ENCODE peak calls at places on chromosomes 13 and 19, in ten cellular contexts. Q, W, K, M, X, O, E, P, V and F are unnamed samples.

GRCh38 chr13:28117689-28118377 is 17.5 kb upstream of the FLT3 start:
- DNase-seq in E (no peak), M (no peak), W (no peak), X (no peak), K (peak; percentile 22), V (no peak), Q (peak; percentile 56), O (no peak), P (peak; percentile 59), F (no peak)

GRCh38 chr13:113216165-113217056 is 7.0 kb downstream of the CUL4A start:
- DNase-seq in V (peak; percentile 71), Q (peak; percentile 51), K (no peak), W (no peak), P (peak; percentile 40), X (no peak), M (peak; percentile 86), E (peak; percentile 74), O (no peak), F (peak; percentile 5)

GRCh38 chr13:32624441-32624840 is 38.2 kb downstream of the PDS5B start:
- DNase-seq in K (no peak), W (no peak), V (no peak), M (no peak), X (no peak), E (peak; percentile 12), O (no peak), Q (no peak), P (no peak), F (no peak)

GRCh38 chr13:93398167-93398566 is 171.6 kb downstream of the GPC6 start:
- DNase-seq in M (no peak), O (no peak), K (no peak), Q (no peak), V (no peak), W (no peak), E (peak; percentile 55), P (no peak), X (no peak), F (no peak)

GRCh38 chr13:47004022-47004421 is 107.2 kb upstream of the HTR2A start:
- DNase-seq in W (no peak), E (peak; percentile 10), O (no peak), K (no peak), V (no peak), M (no peak), X (no peak), P (no peak), Q (no peak), F (no peak)

GRCh38 chr13:27797228-27797624 is 4.9 kb downstream of the GSX1 start:
- DNase-seq in O (no peak), V (no peak), P (no peak), W (no peak), Q (no peak), X (no peak), M (no peak), K (no peak), E (peak; percentile 30), F (no peak)

GRCh38 chr19:52961981-52962380 is 700 bp downstream of the ZNF816 start:
- DNase-seq in K (no peak), Q (no peak), X (no peak), E (no peak), P (no peak), V (no peak), M (no peak), O (no peak), W (peak; percentile 81), F (no peak)

GRCh38 chr19:13553880-13554400 is 47.7 kb upstream of the CACNA1A start:
- DNase-seq in P (no peak), O (no peak), Q (no peak), V (no peak), X (no peak), E (no peak), K (no peak), W (no peak), M (no peak), F (no peak)

GRCh38 chr13:101640797-101641400 is 188.4 kb downstream of the ITGBL1 start:
- DNase-seq in X (no peak), V (no peak), Q (no peak), M (peak; percentile 76), K (no peak), E (peak; percentile 78), W (no peak), O (no peak), P (no peak), F (no peak)

DNA sequence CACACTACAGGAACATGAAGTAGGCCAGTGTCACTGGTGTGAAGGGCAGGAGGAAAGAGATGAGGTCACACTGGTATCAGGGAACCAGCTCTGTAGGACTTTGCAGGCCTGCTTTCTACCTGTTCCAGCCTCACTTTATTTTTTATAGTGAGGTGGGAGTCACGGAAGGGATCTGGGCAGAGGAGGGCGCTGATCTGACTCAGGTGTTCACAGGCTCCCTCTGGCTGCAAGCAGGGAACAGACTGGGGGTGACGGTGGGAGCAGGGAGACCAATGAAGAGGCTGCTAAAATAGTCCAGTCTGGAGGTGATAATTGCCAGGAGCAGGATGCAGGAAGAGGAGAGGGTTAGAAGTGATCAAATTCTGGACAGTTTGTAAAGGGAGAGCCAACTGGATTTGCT is 2.8 kb downstream of the THAP8 start:
- DNase-seq in Q (no peak), E (no peak), V (no peak), M (no peak), X (no peak), K (no peak), O (no peak), W (no peak), P (no peak), F (no peak)
- TF ChIP-seq CTCF in Q (peak; percentile 33), E (peak; percentile 23), V (no peak), M (peak; percentile 27), X (no peak), K (no peak), O (no peak), W (no peak), P (no peak), F (peak; percentile 33)

GRCh38 chr19:4700573-4700970 is 23.1 kb downstream of the DPP9 start:
- DNase-seq in K (no peak), P (no peak), Q (no peak), E (no peak), O (no peak), M (no peak), V (no peak), W (no peak), X (no peak), F (no peak)
- TF ChIP-seq CTCF in K (no peak), P (no peak), Q (no peak), E (no peak), O (no peak), M (no peak), V (no peak), W (no peak), X (no peak), F (no peak)

GRCh38 chr19:37332839-37333238 is 38.1 kb upstream of the ZNF527 start:
- DNase-seq in E (no peak), W (no peak), K (no peak), X (no peak), O (no peak), P (no peak), V (no peak), Q (no peak), M (no peak), F (no peak)
- TF ChIP-seq CTCF in E (no peak), W (no peak), K (no peak), X (no peak), O (no peak), P (no peak), V (no peak), Q (no peak), M (no peak), F (no peak)

GRCh38 chr19:18998276-18998675 is 35.0 kb downstream of the SUGP2 start:
- DNase-seq in P (no peak), O (no peak), W (no peak), X (no peak), K (no peak), Q (no peak), M (no peak), E (no peak), V (no peak), F (no peak)

GRCh38 chr19:18999016-18999758 is 34.1 kb downstream of the SUGP2 start:
- DNase-seq in O (no peak), X (no peak), M (peak; percentile 32), K (no peak), W (no peak), P (no peak), E (peak; percentile 58), V (no peak), Q (no peak), F (no peak)

GRCh38 chr19:18996351-18996750 is 37.0 kb downstream of the SUGP2 start:
- DNase-seq in V (no peak), Q (no peak), K (no peak), O (no peak), P (no peak), X (no peak), W (no peak), E (no peak), M (no peak), F (no peak)

GRCh38 chr19:18996796-18997394 is 36.4 kb downstream of the SUGP2 start:
- DNase-seq in K (no peak), P (no peak), Q (no peak), M (no peak), O (no peak), X (no peak), E (no peak), W (no peak), V (no peak), F (no peak)

DNA sequence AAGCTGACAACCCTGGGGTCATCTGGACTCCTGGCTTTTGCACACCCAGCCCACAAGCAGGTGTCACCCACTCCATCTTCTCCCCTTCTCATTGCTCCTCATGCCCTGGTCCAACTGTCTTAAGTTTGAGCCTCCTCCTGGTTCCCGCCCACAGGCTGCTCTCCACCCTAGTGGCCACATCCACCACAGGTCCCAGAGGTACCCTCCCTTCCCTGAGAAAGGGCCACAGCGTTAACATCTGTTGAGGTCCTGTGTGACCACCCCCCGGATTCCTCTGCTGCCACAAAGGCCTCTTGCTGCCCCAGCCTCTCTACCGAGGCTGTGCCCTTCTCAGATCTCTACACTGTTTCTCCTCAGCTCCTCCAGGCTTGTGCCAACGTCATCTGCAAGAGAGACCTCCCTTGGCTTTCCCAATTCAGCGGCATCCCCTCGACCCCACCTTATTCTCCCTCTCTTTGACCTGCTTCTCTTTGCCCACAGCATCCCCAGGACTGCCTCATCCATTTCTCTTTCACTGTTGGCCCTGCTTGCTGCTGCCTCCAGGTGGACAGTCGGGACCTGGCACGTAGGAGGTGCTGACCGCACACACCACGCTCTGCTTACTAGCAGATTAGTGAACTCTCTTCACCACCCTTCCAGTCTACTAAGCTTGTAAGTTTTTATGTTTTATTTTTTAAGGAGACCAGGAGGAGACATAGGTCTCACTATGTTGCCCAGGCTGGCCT is 33.3 kb downstream of the SUGP2 start:
- DNase-seq in E (peak; percentile 10), K (no peak), Q (no peak), X (no peak), M (no peak), W (no peak), V (no peak), P (no peak), O (no peak), F (no peak)
- TF ChIP-seq CTCF in E (peak; percentile 24), K (no peak), Q (no peak), X (no peak), M (peak; percentile 46), W (no peak), V (no peak), P (no peak), O (no peak), F (peak; percentile 17)

GRCh38 chr19:42662714-42663113 is 68.0 kb upstream of the CEACAM8 start:
- DNase-seq in O (no peak), P (no peak), Q (no peak), X (no peak), K (no peak), E (no peak), W (no peak), M (no peak), V (no peak), F (no peak)
- TF ChIP-seq CTCF in O (no peak), P (no peak), Q (no peak), X (no peak), K (no peak), E (no peak), W (no peak), M (no peak), V (no peak), F (no peak)